ENCODE peak calls at places on chromosomes 7 and 10, in four cellular contexts. I, Z, X and E are unnamed samples.
A peak's percentile ranks its signal among the peaks of the same experiment; 100 is the strongest.

GRCh38 chr7:36854652-36855051 is 130.4 kb upstream of the AOAH start:
- DNase-seq in Z (no peak), I (no peak), X (no peak), E (no peak)

GRCh38 chr10:10773109-10773508 is 244.6 kb upstream of the CELF2 start:
- DNase-seq in Z (no peak), X (no peak), I (no peak), E (no peak)

GRCh38 chr7:84022686-84023308 is 171.8 kb downstream of the SEMA3A start:
- DNase-seq in I (no peak), X (no peak), Z (no peak), E (no peak)

GRCh38 chr7:107150375-107151073 is 18.3 kb upstream of the HBP1 start:
- DNase-seq in I (peak; percentile 74), X (peak; percentile 82), Z (peak; percentile 53), E (peak; percentile 50)

GRCh38 chr10:49298990-49299815 is at the start of gene C10orf71:
- DNase-seq in X (peak; percentile 33), I (no peak), Z (no peak), E (no peak)

GRCh38 chr7:34145603-34146002 is 240.3 kb downstream of the BMPER start:
- DNase-seq in Z (no peak), X (no peak), I (no peak), E (no peak)

GRCh38 chr7:27782849-27783248 is 42.9 kb downstream of the TAX1BP1 start:
- DNase-seq in I (no peak), Z (no peak), X (no peak), E (no peak)

GRCh38 chr10:86106616-86107015 is 260.0 kb downstream of the GRID1 start:
- DNase-seq in I (no peak), X (no peak), Z (no peak), E (no peak)

GRCh38 chr10:37856881-37857286 is 526 bp downstream of the ZNF248 start:
- DNase-seq in X (peak; percentile 32), Z (peak; percentile 7), I (no peak), E (no peak)

GRCh38 chr7:146262527-146262926 is 145.9 kb downstream of the CNTNAP2 start:
- DNase-seq in Z (no peak), I (no peak), X (no peak), E (no peak)

GRCh38 chr10:95500649-95501048 is 60.5 kb downstream of the SORBS1 start:
- DNase-seq in I (no peak), Z (no peak), X (no peak), E (no peak)

GRCh38 chr7:4879401-4880081 is 4.0 kb downstream of the RADIL start:
- DNase-seq in I (no peak), X (no peak), Z (no peak), E (no peak)

GRCh38 chr10:78749200-78749599 is 319.6 kb upstream of the ZMIZ1 start:
- DNase-seq in Z (no peak), I (no peak), X (no peak), E (no peak)

GRCh38 chr7:4835398-4836205 is 26.2 kb downstream of the PAPOLB start:
- DNase-seq in X (peak; percentile 48), Z (no peak), I (no peak), E (no peak)

GRCh38 chr10:61992059-61992460 is 90.6 kb downstream of the ARID5B start:
- DNase-seq in I (no peak), Z (no peak), X (no peak), E (no peak)

GRCh38 chr7:47493971-47494370 is 87.9 kb downstream of the TNS3 start:
- DNase-seq in X (no peak), Z (no peak), I (no peak), E (no peak)

GRCh38 chr10:131453772-131454634 is 142.5 kb upstream of the TCERG1L start:
- DNase-seq in I (peak; percentile 20), Z (peak; percentile 33), X (peak; percentile 76), E (peak; percentile 49)

GRCh38 chr10:103727546-103727963 is 127.8 kb downstream of the SH3PXD2A start:
- DNase-seq in I (no peak), Z (no peak), X (no peak), E (no peak)

GRCh38 chr7:130838738-130839137 is 104.7 kb upstream of the KLF14 start:
- DNase-seq in X (no peak), I (no peak), Z (no peak), E (no peak)

GRCh38 chr7:127751062-127751722 is 99.2 kb downstream of the SND1 start:
- DNase-seq in I (no peak), X (no peak), Z (no peak), E (no peak)

GRCh38 chr7:95547356-95547755 is 49.0 kb downstream of the PDK4 start:
- DNase-seq in I (no peak), X (no peak), Z (no peak), E (no peak)